ENCODE peak calls at places on chromosomes 6 and 20, in six cellular contexts. One of them, this sample, is unnamed.

GRCh38 chr6:65524232-65524631 is 182.8 kb downstream of the EYS start:
- DNase-seq in tibial nerve: no peak
- DNase-seq in astrocyte: no peak
- DNase-seq in CD4-positive, alpha-beta T cell: no peak
- DNase-seq in CD8-positive, alpha-beta memory T cell: no peak
- DNase-seq in naive thymus-derived CD4-positive, alpha-beta T cell: no peak
- DNase-seq in this sample: no peak

GRCh38 chr20:2133318-2134183 is 31.9 kb downstream of the STK35 start:
- DNase-seq in tibial nerve: peak; percentile 14
- DNase-seq in astrocyte: peak; percentile 80
- DNase-seq in CD4-positive, alpha-beta T cell: no peak
- DNase-seq in CD8-positive, alpha-beta memory T cell: no peak
- DNase-seq in naive thymus-derived CD4-positive, alpha-beta T cell: no peak
- DNase-seq in this sample: no peak

GRCh38 chr6:112163295-112164257 is 76.2 kb downstream of the FAM229B start:
- DNase-seq in tibial nerve: peak; percentile 70
- DNase-seq in astrocyte: no peak
- DNase-seq in CD4-positive, alpha-beta T cell: peak; percentile 59
- DNase-seq in CD8-positive, alpha-beta memory T cell: peak; percentile 64
- DNase-seq in naive thymus-derived CD4-positive, alpha-beta T cell: peak; percentile 66
- DNase-seq in this sample: peak; percentile 94

GRCh38 chr6:1904898-1905297 is 295.2 kb downstream of the FOXC1 start:
- DNase-seq in tibial nerve: no peak
- DNase-seq in astrocyte: no peak
- DNase-seq in CD4-positive, alpha-beta T cell: no peak
- DNase-seq in CD8-positive, alpha-beta memory T cell: no peak
- DNase-seq in naive thymus-derived CD4-positive, alpha-beta T cell: no peak
- DNase-seq in this sample: no peak

GRCh38 chr6:24666097-24666615 is 543 bp downstream of the TDP2 start:
- DNase-seq in tibial nerve: no peak
- DNase-seq in astrocyte: peak; percentile 39
- DNase-seq in CD4-positive, alpha-beta T cell: peak; percentile 16
- DNase-seq in CD8-positive, alpha-beta memory T cell: peak; percentile 20
- DNase-seq in naive thymus-derived CD4-positive, alpha-beta T cell: no peak
- DNase-seq in this sample: no peak

GRCh38 chr20:59004763-59005522 is 2.1 kb downstream of the CTSZ start:
- DNase-seq in tibial nerve: peak; percentile 55
- DNase-seq in astrocyte: no peak
- DNase-seq in CD4-positive, alpha-beta T cell: peak; percentile 25
- DNase-seq in CD8-positive, alpha-beta memory T cell: no peak
- DNase-seq in naive thymus-derived CD4-positive, alpha-beta T cell: peak; percentile 52
- DNase-seq in this sample: peak; percentile 29

GRCh38 chr6:36755435-36756348 is 58.1 kb downstream of the RAB44 start:
- DNase-seq in tibial nerve: no peak
- DNase-seq in astrocyte: peak; percentile 17
- DNase-seq in CD4-positive, alpha-beta T cell: peak; percentile 48
- DNase-seq in CD8-positive, alpha-beta memory T cell: peak; percentile 63
- DNase-seq in naive thymus-derived CD4-positive, alpha-beta T cell: peak; percentile 21
- DNase-seq in this sample: no peak

GRCh38 chr6:6918216-6918983 is 189.4 kb upstream of the RREB1 start:
- DNase-seq in tibial nerve: no peak
- DNase-seq in astrocyte: peak; percentile 70
- DNase-seq in CD4-positive, alpha-beta T cell: no peak
- DNase-seq in CD8-positive, alpha-beta memory T cell: no peak
- DNase-seq in naive thymus-derived CD4-positive, alpha-beta T cell: peak; percentile 19
- DNase-seq in this sample: no peak

GRCh38 chr6:108027594-108027993 is 46.9 kb downstream of the OSTM1 start:
- DNase-seq in tibial nerve: no peak
- DNase-seq in astrocyte: no peak
- DNase-seq in CD4-positive, alpha-beta T cell: no peak
- DNase-seq in CD8-positive, alpha-beta memory T cell: no peak
- DNase-seq in naive thymus-derived CD4-positive, alpha-beta T cell: no peak
- DNase-seq in this sample: peak; percentile 51

GRCh38 chr6:142448091-142448729 is 146.4 kb downstream of the ADGRG6 start:
- DNase-seq in tibial nerve: no peak
- DNase-seq in astrocyte: no peak
- DNase-seq in CD4-positive, alpha-beta T cell: no peak
- DNase-seq in CD8-positive, alpha-beta memory T cell: no peak
- DNase-seq in naive thymus-derived CD4-positive, alpha-beta T cell: no peak
- DNase-seq in this sample: no peak

GRCh38 chr6:3522561-3523287 is 65.9 kb upstream of the SLC22A23 start:
- DNase-seq in tibial nerve: no peak
- DNase-seq in astrocyte: peak; percentile 72
- DNase-seq in CD4-positive, alpha-beta T cell: no peak
- DNase-seq in CD8-positive, alpha-beta memory T cell: no peak
- DNase-seq in naive thymus-derived CD4-positive, alpha-beta T cell: no peak
- DNase-seq in this sample: no peak

GRCh38 chr6:11164717-11165646 is 53.5 kb upstream of the ERVFRD-1 start:
- DNase-seq in tibial nerve: no peak
- DNase-seq in astrocyte: no peak
- DNase-seq in CD4-positive, alpha-beta T cell: no peak
- DNase-seq in CD8-positive, alpha-beta memory T cell: no peak
- DNase-seq in naive thymus-derived CD4-positive, alpha-beta T cell: no peak
- DNase-seq in this sample: no peak

GRCh38 chr6:12878741-12879140 is 162.2 kb downstream of the PHACTR1 start:
- DNase-seq in tibial nerve: no peak
- DNase-seq in astrocyte: no peak
- DNase-seq in CD4-positive, alpha-beta T cell: no peak
- DNase-seq in CD8-positive, alpha-beta memory T cell: no peak
- DNase-seq in naive thymus-derived CD4-positive, alpha-beta T cell: no peak
- DNase-seq in this sample: no peak

GRCh38 chr6:168437751-168438150 is 3.2 kb upstream of the SMOC2 start:
- DNase-seq in tibial nerve: no peak
- DNase-seq in astrocyte: no peak
- DNase-seq in CD4-positive, alpha-beta T cell: no peak
- DNase-seq in CD8-positive, alpha-beta memory T cell: no peak
- DNase-seq in naive thymus-derived CD4-positive, alpha-beta T cell: no peak
- DNase-seq in this sample: no peak

GRCh38 chr6:170091639-170092579 is 199.0 kb downstream of the DLL1 start:
- DNase-seq in tibial nerve: no peak
- DNase-seq in astrocyte: no peak
- DNase-seq in CD4-positive, alpha-beta T cell: no peak
- DNase-seq in CD8-positive, alpha-beta memory T cell: no peak
- DNase-seq in naive thymus-derived CD4-positive, alpha-beta T cell: no peak
- DNase-seq in this sample: no peak

GRCh38 chr20:4512891-4513550 is 208.7 kb upstream of the PRND start:
- DNase-seq in tibial nerve: no peak
- DNase-seq in astrocyte: peak; percentile 96
- DNase-seq in CD4-positive, alpha-beta T cell: no peak
- DNase-seq in CD8-positive, alpha-beta memory T cell: no peak
- DNase-seq in naive thymus-derived CD4-positive, alpha-beta T cell: no peak
- DNase-seq in this sample: no peak

GRCh38 chr6:90393232-90393884 is 96.7 kb upstream of the BACH2 start:
- DNase-seq in tibial nerve: peak; percentile 88
- DNase-seq in astrocyte: peak; percentile 38
- DNase-seq in CD4-positive, alpha-beta T cell: peak; percentile 60
- DNase-seq in CD8-positive, alpha-beta memory T cell: peak; percentile 35
- DNase-seq in naive thymus-derived CD4-positive, alpha-beta T cell: peak; percentile 87
- DNase-seq in this sample: peak; percentile 89

GRCh38 chr6:43460032-43460431 is 4.7 kb upstream of the DLK2 start:
- DNase-seq in tibial nerve: no peak
- DNase-seq in astrocyte: no peak
- DNase-seq in CD4-positive, alpha-beta T cell: no peak
- DNase-seq in CD8-positive, alpha-beta memory T cell: no peak
- DNase-seq in naive thymus-derived CD4-positive, alpha-beta T cell: no peak
- DNase-seq in this sample: no peak

GRCh38 chr6:146598785-146599405 is at the start of gene ADGB:
- DNase-seq in tibial nerve: no peak
- DNase-seq in astrocyte: peak; percentile 31
- DNase-seq in CD4-positive, alpha-beta T cell: no peak
- DNase-seq in CD8-positive, alpha-beta memory T cell: no peak
- DNase-seq in naive thymus-derived CD4-positive, alpha-beta T cell: no peak
- DNase-seq in this sample: peak; percentile 94

GRCh38 chr6:18507018-18507415 is 119.9 kb downstream of the RNF144B start:
- DNase-seq in tibial nerve: no peak
- DNase-seq in astrocyte: no peak
- DNase-seq in CD4-positive, alpha-beta T cell: no peak
- DNase-seq in CD8-positive, alpha-beta memory T cell: no peak
- DNase-seq in naive thymus-derived CD4-positive, alpha-beta T cell: no peak
- DNase-seq in this sample: no peak

GRCh38 chr6:5785235-5785634 is 221.5 kb downstream of the NRN1 start:
- DNase-seq in tibial nerve: no peak
- DNase-seq in astrocyte: no peak
- DNase-seq in CD4-positive, alpha-beta T cell: no peak
- DNase-seq in CD8-positive, alpha-beta memory T cell: no peak
- DNase-seq in naive thymus-derived CD4-positive, alpha-beta T cell: no peak
- DNase-seq in this sample: no peak

GRCh38 chr6:170455335-170455979 is 97.7 kb downstream of the PSMB1 start:
- DNase-seq in tibial nerve: no peak
- DNase-seq in astrocyte: no peak
- DNase-seq in CD4-positive, alpha-beta T cell: no peak
- DNase-seq in CD8-positive, alpha-beta memory T cell: no peak
- DNase-seq in naive thymus-derived CD4-positive, alpha-beta T cell: no peak
- DNase-seq in this sample: peak; percentile 34

GRCh38 chr20:58102744-58103516 is 125.5 kb downstream of the ANKRD60 start:
- DNase-seq in tibial nerve: no peak
- DNase-seq in astrocyte: peak; percentile 82
- DNase-seq in CD4-positive, alpha-beta T cell: no peak
- DNase-seq in CD8-positive, alpha-beta memory T cell: no peak
- DNase-seq in naive thymus-derived CD4-positive, alpha-beta T cell: no peak
- DNase-seq in this sample: no peak

GRCh38 chr6:34125939-34126338 is 19.9 kb downstream of the GRM4 start:
- DNase-seq in tibial nerve: no peak
- DNase-seq in astrocyte: no peak
- DNase-seq in CD4-positive, alpha-beta T cell: no peak
- DNase-seq in CD8-positive, alpha-beta memory T cell: no peak
- DNase-seq in naive thymus-derived CD4-positive, alpha-beta T cell: no peak
- DNase-seq in this sample: no peak

GRCh38 chr6:168029459-168030217 is 32.2 kb downstream of the KIF25 start:
- DNase-seq in tibial nerve: no peak
- DNase-seq in astrocyte: no peak
- DNase-seq in CD4-positive, alpha-beta T cell: no peak
- DNase-seq in CD8-positive, alpha-beta memory T cell: no peak
- DNase-seq in naive thymus-derived CD4-positive, alpha-beta T cell: no peak
- DNase-seq in this sample: no peak

GRCh38 chr6:152932865-152933264 is 50.0 kb downstream of the FBXO5 start:
- DNase-seq in tibial nerve: no peak
- DNase-seq in astrocyte: no peak
- DNase-seq in CD4-positive, alpha-beta T cell: no peak
- DNase-seq in CD8-positive, alpha-beta memory T cell: no peak
- DNase-seq in naive thymus-derived CD4-positive, alpha-beta T cell: no peak
- DNase-seq in this sample: no peak

DNA sequence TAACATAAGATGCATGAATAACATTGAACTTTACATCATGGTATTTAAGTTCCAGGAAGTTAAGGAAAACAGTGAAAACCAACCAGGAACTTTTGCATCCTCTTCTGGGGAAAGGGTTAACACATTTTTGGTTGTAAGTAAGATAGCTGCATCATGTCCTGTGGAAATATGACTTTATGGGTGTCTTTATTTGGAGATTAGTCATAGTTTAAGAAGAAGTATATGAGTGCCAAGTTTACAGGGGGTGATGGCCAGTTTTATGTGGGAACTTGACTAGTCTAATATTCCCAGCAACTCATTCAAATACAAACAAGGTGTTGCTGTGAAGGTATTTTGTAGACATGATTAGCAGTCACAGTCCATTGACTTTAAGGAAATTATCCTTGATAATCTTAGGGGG is 78.0 kb downstream of the PDE10A start:
- DNase-seq in tibial nerve: no peak
- DNase-seq in astrocyte: peak; percentile 2
- DNase-seq in CD4-positive, alpha-beta T cell: no peak
- DNase-seq in CD8-positive, alpha-beta memory T cell: no peak
- DNase-seq in naive thymus-derived CD4-positive, alpha-beta T cell: no peak
- DNase-seq in this sample: no peak
- H3K27ac ChIP-seq in tibial nerve: no peak overlapping the region
- H3K27ac ChIP-seq in astrocyte: peak overlapping the region; percentile 30
- H3K27ac ChIP-seq in CD4-positive, alpha-beta T cell: no peak overlapping the region
- H3K27ac ChIP-seq in CD8-positive, alpha-beta memory T cell: no peak overlapping the region
- H3K27ac ChIP-seq in naive thymus-derived CD4-positive, alpha-beta T cell: no peak overlapping the region
- H3K27ac ChIP-seq in this sample: no peak overlapping the region

DNA sequence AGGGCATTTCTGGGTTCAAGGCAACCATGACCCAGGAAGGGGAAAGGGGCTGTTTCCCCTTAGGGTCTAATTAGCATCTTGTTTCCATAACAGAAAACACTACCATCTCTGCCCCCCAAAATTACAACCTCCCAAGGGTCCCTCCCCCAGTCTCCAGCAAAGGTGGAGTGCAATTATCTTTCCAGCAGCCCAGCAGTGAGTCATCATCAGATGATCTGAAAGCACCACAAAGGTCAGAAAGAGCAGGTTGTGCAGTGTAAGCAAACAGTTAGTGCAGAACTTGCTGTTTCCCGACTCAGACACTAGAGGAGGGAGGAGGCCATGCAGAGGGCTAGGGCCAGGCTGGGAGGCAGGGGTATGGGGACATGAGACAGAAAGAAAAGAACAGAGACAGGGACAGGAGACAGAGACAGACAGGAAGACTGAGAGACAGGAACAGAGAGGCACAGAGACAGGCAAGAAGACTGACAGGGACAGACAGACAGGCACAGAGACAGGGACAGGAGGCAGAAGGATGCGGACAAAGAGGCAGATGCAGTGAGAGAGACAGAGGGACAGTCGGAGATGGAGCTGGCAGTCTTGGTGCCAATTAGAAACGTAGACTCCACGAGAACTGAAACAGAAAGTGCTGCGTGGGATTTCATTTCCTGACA is 62.5 kb downstream of the PYGB start:
- DNase-seq in tibial nerve: peak; percentile 81
- DNase-seq in astrocyte: peak; percentile 87
- DNase-seq in CD4-positive, alpha-beta T cell: peak; percentile 28
- DNase-seq in CD8-positive, alpha-beta memory T cell: no peak
- DNase-seq in naive thymus-derived CD4-positive, alpha-beta T cell: peak; percentile 20
- DNase-seq in this sample: no peak
- H3K27ac ChIP-seq in tibial nerve: peak overlapping the region; percentile 92
- H3K27ac ChIP-seq in astrocyte: peak overlapping the region; percentile 95
- H3K27ac ChIP-seq in CD4-positive, alpha-beta T cell: no peak overlapping the region
- H3K27ac ChIP-seq in CD8-positive, alpha-beta memory T cell: peak overlapping the region; percentile 64
- H3K27ac ChIP-seq in naive thymus-derived CD4-positive, alpha-beta T cell: peak overlapping the region; percentile 31
- H3K27ac ChIP-seq in this sample: peak overlapping the region; percentile 48

DNA sequence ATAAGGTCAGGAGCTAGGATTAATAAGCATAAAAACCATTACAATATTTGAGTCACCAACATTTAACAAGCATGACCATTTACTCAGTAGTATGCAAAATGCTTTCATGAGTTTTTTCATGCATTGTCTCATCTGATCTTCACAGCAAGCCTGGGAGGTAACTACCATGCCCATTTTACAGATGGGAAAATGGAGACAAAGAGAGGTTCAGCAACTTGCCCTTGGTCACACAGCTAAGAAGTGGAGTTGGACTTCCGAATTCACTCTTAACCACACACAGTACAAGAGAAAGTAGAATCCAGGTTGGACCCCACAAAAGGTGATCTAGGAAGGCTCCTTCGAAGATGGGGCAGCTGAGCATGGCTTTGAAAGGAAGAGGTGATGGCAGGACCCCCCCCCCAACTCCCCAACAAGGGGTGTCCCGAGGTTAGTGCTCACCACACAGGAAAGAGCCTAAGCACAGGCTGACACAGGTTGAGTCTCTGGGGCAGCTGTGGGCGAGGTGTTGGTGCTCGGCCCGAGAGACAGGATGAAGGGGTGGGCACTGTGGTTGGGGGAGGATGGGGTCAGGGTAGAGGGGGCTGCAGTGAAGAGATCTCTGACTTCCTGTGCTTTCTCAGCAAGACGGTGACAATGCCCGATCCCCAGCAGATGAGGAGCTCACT is 108.8 kb downstream of the PREX1 start:
- DNase-seq in tibial nerve: no peak
- DNase-seq in astrocyte: no peak
- DNase-seq in CD4-positive, alpha-beta T cell: peak; percentile 21
- DNase-seq in CD8-positive, alpha-beta memory T cell: peak; percentile 32
- DNase-seq in naive thymus-derived CD4-positive, alpha-beta T cell: no peak
- DNase-seq in this sample: no peak
- H3K27ac ChIP-seq in tibial nerve: no peak overlapping the region
- H3K27ac ChIP-seq in astrocyte: no peak overlapping the region
- H3K27ac ChIP-seq in CD4-positive, alpha-beta T cell: no peak overlapping the region
- H3K27ac ChIP-seq in CD8-positive, alpha-beta memory T cell: no peak overlapping the region
- H3K27ac ChIP-seq in naive thymus-derived CD4-positive, alpha-beta T cell: no peak overlapping the region
- H3K27ac ChIP-seq in this sample: no peak overlapping the region

GRCh38 chr6:8628063-8628462 is 192.7 kb upstream of the SLC35B3 start:
- DNase-seq in tibial nerve: no peak
- DNase-seq in astrocyte: no peak
- DNase-seq in CD4-positive, alpha-beta T cell: no peak
- DNase-seq in CD8-positive, alpha-beta memory T cell: no peak
- DNase-seq in naive thymus-derived CD4-positive, alpha-beta T cell: no peak
- DNase-seq in this sample: no peak
- H3K27ac ChIP-seq in tibial nerve: no peak overlapping the region
- H3K27ac ChIP-seq in astrocyte: peak overlapping the region; percentile 44
- H3K27ac ChIP-seq in CD4-positive, alpha-beta T cell: no peak overlapping the region
- H3K27ac ChIP-seq in CD8-positive, alpha-beta memory T cell: no peak overlapping the region
- H3K27ac ChIP-seq in naive thymus-derived CD4-positive, alpha-beta T cell: no peak overlapping the region
- H3K27ac ChIP-seq in this sample: no peak overlapping the region

This sample was measured in endodermal cell.